ENCODE peak calls at places on chromosomes 13 and 19, in six cellular contexts. One of them, this sample, is unnamed.

GRCh38 chr13:48278806-48279205 is 24.7 kb upstream of the RB1 start:
- DNase-seq in mucosa of descending colon: no peak
- DNase-seq in pancreas: no peak
- DNase-seq in thyroid gland: no peak
- DNase-seq in left ventricle myocardium inferior: no peak
- DNase-seq in CD8-positive, alpha-beta T cell: no peak
- DNase-seq in this sample: no peak

GRCh38 chr13:73059460-73060250 is 850 bp downstream of the KLF5 start:
- DNase-seq in CD8-positive, alpha-beta T cell: peak; percentile 25
- DNase-seq in mucosa of descending colon: no peak
- DNase-seq in pancreas: peak; percentile 92
- DNase-seq in thyroid gland: peak; percentile 81
- DNase-seq in left ventricle myocardium inferior: peak; percentile 51
- DNase-seq in this sample: peak; percentile 24

GRCh38 chr13:89066868-89067466 is 1395.8 kb downstream of the SLITRK5 start:
- DNase-seq in left ventricle myocardium inferior: no peak
- DNase-seq in mucosa of descending colon: peak; percentile 70
- DNase-seq in thyroid gland: no peak
- DNase-seq in pancreas: no peak
- DNase-seq in CD8-positive, alpha-beta T cell: no peak
- DNase-seq in this sample: no peak

GRCh38 chr19:2323707-2324106 is 4.7 kb downstream of the LSM7 start:
- DNase-seq in pancreas: no peak
- DNase-seq in CD8-positive, alpha-beta T cell: no peak
- DNase-seq in thyroid gland: no peak
- DNase-seq in mucosa of descending colon: no peak
- DNase-seq in left ventricle myocardium inferior: no peak
- DNase-seq in this sample: no peak

GRCh38 chr19:1773173-1773572 is 19.9 kb downstream of the ONECUT3 start:
- DNase-seq in thyroid gland: no peak
- DNase-seq in mucosa of descending colon: no peak
- DNase-seq in CD8-positive, alpha-beta T cell: no peak
- DNase-seq in pancreas: no peak
- DNase-seq in left ventricle myocardium inferior: no peak
- DNase-seq in this sample: no peak

GRCh38 chr19:41548047-41548446 is 27.9 kb upstream of the CEACAM21 start:
- DNase-seq in thyroid gland: no peak
- DNase-seq in left ventricle myocardium inferior: no peak
- DNase-seq in CD8-positive, alpha-beta T cell: no peak
- DNase-seq in pancreas: no peak
- DNase-seq in mucosa of descending colon: no peak
- DNase-seq in this sample: no peak

GRCh38 chr13:46565808-46566750 is 13.1 kb downstream of the LRCH1 start:
- DNase-seq in left ventricle myocardium inferior: no peak
- DNase-seq in thyroid gland: no peak
- DNase-seq in CD8-positive, alpha-beta T cell: no peak
- DNase-seq in pancreas: no peak
- DNase-seq in mucosa of descending colon: no peak
- DNase-seq in this sample: no peak

GRCh38 chr13:102800145-102801041 is 1.5 kb downstream of the BIVM start:
- DNase-seq in left ventricle myocardium inferior: peak; percentile 86
- DNase-seq in pancreas: peak; percentile 93
- DNase-seq in CD8-positive, alpha-beta T cell: peak; percentile 77
- DNase-seq in mucosa of descending colon: peak; percentile 88
- DNase-seq in thyroid gland: peak; percentile 77
- DNase-seq in this sample: peak; percentile 75

GRCh38 chr13:94520001-94520400 is 40.5 kb upstream of the DCT start:
- DNase-seq in mucosa of descending colon: no peak
- DNase-seq in CD8-positive, alpha-beta T cell: no peak
- DNase-seq in thyroid gland: no peak
- DNase-seq in left ventricle myocardium inferior: no peak
- DNase-seq in pancreas: no peak
- DNase-seq in this sample: no peak

GRCh38 chr13:102703721-102704035 is 8.8 kb upstream of the METTL21C start:
- DNase-seq in thyroid gland: no peak
- DNase-seq in left ventricle myocardium inferior: no peak
- DNase-seq in mucosa of descending colon: no peak
- DNase-seq in CD8-positive, alpha-beta T cell: no peak
- DNase-seq in pancreas: no peak
- DNase-seq in this sample: no peak

GRCh38 chr13:111228262-111229144 is 91.9 kb upstream of the TEX29 start:
- DNase-seq in mucosa of descending colon: no peak
- DNase-seq in CD8-positive, alpha-beta T cell: no peak
- DNase-seq in thyroid gland: no peak
- DNase-seq in pancreas: no peak
- DNase-seq in left ventricle myocardium inferior: no peak
- DNase-seq in this sample: no peak

GRCh38 chr13:28408235-28408848 is 86.6 kb downstream of the FLT1 start:
- DNase-seq in pancreas: no peak
- DNase-seq in thyroid gland: peak; percentile 8
- DNase-seq in CD8-positive, alpha-beta T cell: no peak
- DNase-seq in mucosa of descending colon: peak; percentile 5
- DNase-seq in left ventricle myocardium inferior: peak; percentile 56
- DNase-seq in this sample: peak; percentile 47

GRCh38 chr13:95604534-95604915 is 40.0 kb downstream of the DZIP1 start:
- DNase-seq in thyroid gland: no peak
- DNase-seq in left ventricle myocardium inferior: no peak
- DNase-seq in CD8-positive, alpha-beta T cell: no peak
- DNase-seq in mucosa of descending colon: no peak
- DNase-seq in pancreas: no peak
- DNase-seq in this sample: no peak

GRCh38 chr19:39765091-39766076 is 13.3 kb upstream of the LEUTX start:
- DNase-seq in mucosa of descending colon: peak; percentile 74
- DNase-seq in left ventricle myocardium inferior: no peak
- DNase-seq in pancreas: no peak
- DNase-seq in thyroid gland: peak; percentile 41
- DNase-seq in CD8-positive, alpha-beta T cell: peak; percentile 7
- DNase-seq in this sample: no peak

GRCh38 chr13:45564108-45564507 is 51.4 kb downstream of the ERICH6B start:
- DNase-seq in pancreas: no peak
- DNase-seq in thyroid gland: no peak
- DNase-seq in mucosa of descending colon: no peak
- DNase-seq in CD8-positive, alpha-beta T cell: no peak
- DNase-seq in left ventricle myocardium inferior: no peak
- DNase-seq in this sample: no peak

GRCh38 chr13:41563501-41564001 is 106.2 kb downstream of the RGCC start:
- DNase-seq in CD8-positive, alpha-beta T cell: no peak
- DNase-seq in left ventricle myocardium inferior: no peak
- DNase-seq in pancreas: no peak
- DNase-seq in mucosa of descending colon: peak; percentile 19
- DNase-seq in thyroid gland: no peak
- DNase-seq in this sample: no peak

GRCh38 chr13:79901336-79901735 is 420.4 kb downstream of the NDFIP2 start:
- DNase-seq in pancreas: no peak
- DNase-seq in CD8-positive, alpha-beta T cell: no peak
- DNase-seq in thyroid gland: no peak
- DNase-seq in mucosa of descending colon: no peak
- DNase-seq in left ventricle myocardium inferior: no peak
- DNase-seq in this sample: no peak

GRCh38 chr13:99434258-99434788 is 66.9 kb upstream of the TM9SF2 start:
- DNase-seq in pancreas: no peak
- DNase-seq in thyroid gland: no peak
- DNase-seq in left ventricle myocardium inferior: no peak
- DNase-seq in CD8-positive, alpha-beta T cell: peak; percentile 59
- DNase-seq in mucosa of descending colon: peak; percentile 35
- DNase-seq in this sample: no peak

GRCh38 chr19:18672606-18673337 is 10.7 kb upstream of the CRTC1 start:
- DNase-seq in thyroid gland: peak; percentile 39
- DNase-seq in pancreas: no peak
- DNase-seq in CD8-positive, alpha-beta T cell: no peak
- DNase-seq in left ventricle myocardium inferior: no peak
- DNase-seq in mucosa of descending colon: no peak
- DNase-seq in this sample: peak; percentile 71

GRCh38 chr13:104641309-104641708 is 1575.1 kb upstream of the SLC10A2 start:
- DNase-seq in mucosa of descending colon: no peak
- DNase-seq in left ventricle myocardium inferior: no peak
- DNase-seq in CD8-positive, alpha-beta T cell: no peak
- DNase-seq in pancreas: no peak
- DNase-seq in thyroid gland: no peak
- DNase-seq in this sample: no peak

DNA sequence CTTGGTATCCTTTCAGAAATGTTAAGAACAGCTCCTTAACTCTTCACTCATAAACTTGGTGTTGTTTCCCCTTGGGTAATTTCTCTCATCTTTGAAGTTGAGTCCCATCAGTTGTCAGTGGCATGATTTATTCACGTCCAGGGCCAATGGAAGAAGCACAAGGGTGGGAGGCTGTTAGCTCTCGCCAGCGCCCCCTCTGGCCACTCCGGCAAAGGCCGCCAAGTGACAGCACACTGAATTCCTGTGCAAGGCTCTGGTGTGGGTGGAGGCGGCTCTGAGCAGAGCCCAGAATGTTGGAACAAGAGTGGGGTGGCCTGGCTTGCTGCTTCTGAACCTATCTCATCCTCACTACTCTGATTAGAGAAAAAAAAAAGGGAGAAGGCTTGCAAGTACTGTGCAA is 13.1 kb upstream of the MEDAG start:
- DNase-seq in left ventricle myocardium inferior: no peak
- DNase-seq in thyroid gland: peak; percentile 14
- DNase-seq in CD8-positive, alpha-beta T cell: no peak
- DNase-seq in mucosa of descending colon: peak; percentile 17
- DNase-seq in pancreas: no peak
- DNase-seq in this sample: peak; percentile 84
- TF ChIP-seq CTCF in left ventricle myocardium inferior: peak; percentile 41
- TF ChIP-seq CTCF in thyroid gland: no peak
- TF ChIP-seq CTCF in CD8-positive, alpha-beta T cell: no peak
- TF ChIP-seq CTCF in mucosa of descending colon: no peak
- TF ChIP-seq CTCF in pancreas: no peak
- TF ChIP-seq CTCF in this sample: no peak

DNA sequence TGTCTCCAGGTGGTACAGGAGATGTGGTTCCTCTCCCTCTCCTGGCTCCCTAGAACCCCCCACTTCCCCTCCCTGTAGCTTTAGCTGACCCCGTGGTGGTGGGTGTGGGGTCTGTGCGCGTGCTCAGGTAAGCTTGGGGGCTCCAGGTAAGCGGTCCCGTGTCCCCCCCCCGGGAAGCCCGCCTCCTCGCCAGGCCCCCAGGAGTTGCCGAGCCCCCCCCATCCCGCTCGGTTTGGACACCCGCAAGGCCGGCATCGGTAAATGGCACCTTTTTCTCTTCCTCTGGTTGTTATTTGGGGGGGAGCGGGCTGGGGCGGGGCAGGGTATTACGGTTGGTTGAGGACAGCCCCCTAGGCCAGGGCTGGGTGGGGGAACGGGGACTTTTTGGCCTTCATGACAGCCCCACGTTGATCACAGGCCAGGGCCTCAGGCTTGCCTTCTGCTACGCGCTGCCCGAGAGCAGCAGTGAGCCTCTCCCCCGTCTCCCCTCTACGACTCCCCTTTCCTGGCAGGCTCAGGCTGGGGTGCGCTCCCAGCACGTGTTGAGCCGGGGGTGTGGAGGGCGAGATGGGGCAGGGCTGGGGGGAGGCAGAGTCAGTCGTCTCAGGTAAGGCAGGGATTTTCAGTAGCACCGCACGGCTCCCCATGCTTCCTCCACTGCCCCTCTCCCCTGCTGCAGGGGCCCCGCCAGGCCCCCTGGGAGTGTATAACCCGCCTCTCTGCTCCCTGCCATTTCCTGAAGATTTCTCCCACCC is 10.7 kb upstream of the LIN7B start:
- DNase-seq in CD8-positive, alpha-beta T cell: no peak
- DNase-seq in left ventricle myocardium inferior: no peak
- DNase-seq in mucosa of descending colon: no peak
- DNase-seq in thyroid gland: no peak
- DNase-seq in pancreas: no peak
- DNase-seq in this sample: no peak
- H3K36me3 ChIP-seq in CD8-positive, alpha-beta T cell: peaks cover 68% of the 10 kb centered on the region
- H3K36me3 ChIP-seq in left ventricle myocardium inferior: peaks cover 100% of the 10 kb centered on the region
- H3K36me3 ChIP-seq in mucosa of descending colon: peaks cover 3% of the 10 kb centered on the region
- H3K36me3 ChIP-seq in thyroid gland: peaks cover 73% of the 10 kb centered on the region
- H3K36me3 ChIP-seq in pancreas: peaks cover 3% of the 10 kb centered on the region
- H3K36me3 ChIP-seq in this sample: peaks cover 84% of the 10 kb centered on the region

DNA sequence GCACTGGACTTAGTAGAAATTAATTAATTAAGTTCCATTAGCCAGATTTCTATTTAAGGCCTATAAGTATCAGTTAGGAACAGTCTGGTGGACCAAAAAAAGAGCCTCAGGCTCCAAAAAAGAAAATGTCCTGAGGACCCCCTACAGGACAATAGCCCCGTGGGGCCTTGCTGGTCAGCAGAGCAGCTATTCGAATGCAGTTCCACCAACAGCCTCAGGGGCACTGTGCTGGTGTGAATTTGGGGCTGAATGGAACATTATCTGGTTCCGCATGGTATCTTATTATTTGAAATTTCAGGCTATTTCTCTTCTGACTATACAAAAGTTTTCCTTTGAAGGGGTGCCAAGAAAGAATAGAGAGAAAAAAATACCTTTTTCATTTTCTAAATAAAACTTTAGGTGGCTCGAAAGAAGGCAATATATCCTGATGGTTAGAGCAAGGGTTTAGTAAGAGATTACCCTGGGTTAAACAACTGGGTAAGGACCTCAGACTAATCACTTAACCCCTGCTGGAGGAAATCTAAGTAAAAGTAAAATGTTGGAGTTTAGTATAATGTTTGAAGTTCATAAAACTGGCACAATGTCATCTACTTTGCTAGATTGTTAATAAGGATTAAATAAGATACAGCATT is 147.2 kb downstream of the MIPEP start:
- DNase-seq in thyroid gland: no peak
- DNase-seq in left ventricle myocardium inferior: no peak
- DNase-seq in CD8-positive, alpha-beta T cell: no peak
- DNase-seq in mucosa of descending colon: no peak
- DNase-seq in pancreas: no peak
- DNase-seq in this sample: no peak
- TF ChIP-seq CTCF in thyroid gland: peak; percentile 24
- TF ChIP-seq CTCF in left ventricle myocardium inferior: peak; percentile 44
- TF ChIP-seq CTCF in CD8-positive, alpha-beta T cell: no peak
- TF ChIP-seq CTCF in mucosa of descending colon: no peak
- TF ChIP-seq CTCF in pancreas: no peak
- TF ChIP-seq CTCF in this sample: no peak

GRCh38 chr19:50249636-50250035 is 46.2 kb downstream of the MYH14 start:
- DNase-seq in left ventricle myocardium inferior: no peak
- DNase-seq in mucosa of descending colon: no peak
- DNase-seq in CD8-positive, alpha-beta T cell: no peak
- DNase-seq in pancreas: no peak
- DNase-seq in thyroid gland: no peak
- DNase-seq in this sample: no peak

GRCh38 chr19:50252111-50252886 is 48.9 kb downstream of the MYH14 start:
- DNase-seq in CD8-positive, alpha-beta T cell: peak; percentile 5
- DNase-seq in pancreas: no peak
- DNase-seq in mucosa of descending colon: peak; percentile 42
- DNase-seq in left ventricle myocardium inferior: no peak
- DNase-seq in thyroid gland: peak; percentile 37
- DNase-seq in this sample: no peak

GRCh38 chr19:50250450-50251136 is 47.2 kb downstream of the MYH14 start:
- DNase-seq in CD8-positive, alpha-beta T cell: no peak
- DNase-seq in mucosa of descending colon: no peak
- DNase-seq in thyroid gland: no peak
- DNase-seq in left ventricle myocardium inferior: no peak
- DNase-seq in pancreas: no peak
- DNase-seq in this sample: no peak

GRCh38 chr19:50255115-50255514 is 51.7 kb downstream of the MYH14 start:
- DNase-seq in pancreas: no peak
- DNase-seq in left ventricle myocardium inferior: no peak
- DNase-seq in thyroid gland: no peak
- DNase-seq in CD8-positive, alpha-beta T cell: no peak
- DNase-seq in mucosa of descending colon: no peak
- DNase-seq in this sample: no peak

DNA sequence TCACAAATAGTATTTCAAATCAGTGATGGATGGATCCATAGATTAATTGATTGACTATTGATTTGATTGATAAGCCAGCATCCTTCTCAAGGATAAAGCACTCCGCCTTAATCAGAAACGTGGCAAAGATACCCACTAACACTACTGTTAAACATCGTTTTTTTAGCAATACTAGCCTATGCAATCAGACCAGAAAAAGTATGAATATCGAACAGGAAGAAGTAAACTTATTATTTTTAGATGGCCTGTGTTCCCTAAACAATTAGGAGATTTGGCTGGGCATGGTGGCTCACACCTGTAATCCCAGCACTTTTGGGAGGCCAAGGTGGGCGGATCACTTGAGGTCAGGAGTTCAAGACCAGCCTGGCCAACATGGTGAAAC is 49.5 kb downstream of the MYH14 start:
- DNase-seq in left ventricle myocardium inferior: no peak
- DNase-seq in mucosa of descending colon: no peak
- DNase-seq in thyroid gland: no peak
- DNase-seq in pancreas: no peak
- DNase-seq in CD8-positive, alpha-beta T cell: no peak
- DNase-seq in this sample: no peak
- H3K36me3 ChIP-seq in left ventricle myocardium inferior: peaks cover 57% of the 10 kb centered on the region
- H3K36me3 ChIP-seq in mucosa of descending colon: peaks cover 31% of the 10 kb centered on the region
- H3K36me3 ChIP-seq in thyroid gland: peaks cover 41% of the 10 kb centered on the region
- H3K36me3 ChIP-seq in pancreas: no peaks in the 10 kb centered on the region
- H3K36me3 ChIP-seq in CD8-positive, alpha-beta T cell: no peaks in the 10 kb centered on the region
- H3K36me3 ChIP-seq in this sample: peaks cover 50% of the 10 kb centered on the region

This sample was measured in tibial artery.